ENCODE peak calls at places on chromosomes 1 and 21, in ten cellular contexts. K is upper lobe of right lung, F is suprapubic skin, Y is breast epithelium, P is GM23248, Z is endodermal cell, R is sigmoid colon, U is ascending aorta, B is body of pancreas, M is hepatocyte. E is an unnamed sample.

GRCh38 chr1:223747838-223748335 is 35.5 kb downstream of the CAPN2 start:
- DNase-seq in P (peak; percentile 48), B (peak; percentile 47), K (no peak), M (no peak), U (no peak), F (no peak), Z (no peak), Y (no peak), R (no peak), E (no peak)

GRCh38 chr1:198486903-198487302 is 53.6 kb downstream of the ATP6V1G3 start:
- DNase-seq in F (no peak), M (no peak), P (no peak), B (no peak), R (no peak), Y (no peak), K (no peak), Z (no peak), U (no peak), E (no peak)

GRCh38 chr1:178768423-178768822 is 43.4 kb downstream of the RALGPS2 start:
- DNase-seq in F (no peak), U (no peak), B (no peak), K (no peak), P (peak; percentile 58), Y (no peak), M (no peak), Z (peak; percentile 60), R (no peak), E (no peak)

GRCh38 chr1:236685917-236686814 is at the start of gene ACTN2:
- DNase-seq in F (peak; percentile 61), Y (no peak), K (peak; percentile 77), P (peak; percentile 46), R (peak; percentile 76), M (peak; percentile 86), U (no peak), B (peak; percentile 69), Z (peak; percentile 86), E (no peak)

GRCh38 chr1:27856561-27857343 is 15.6 kb upstream of the THEMIS2 start:
- DNase-seq in F (peak; percentile 47), M (no peak), U (no peak), B (peak; percentile 5), Z (no peak), Y (no peak), R (peak; percentile 60), K (peak; percentile 27), P (no peak), E (no peak)

GRCh38 chr21:45607922-45608295 is 35.6 kb upstream of the PCBP3 start:
- DNase-seq in K (peak; percentile 34), R (no peak), F (peak; percentile 5), Z (peak; percentile 22), M (no peak), P (no peak), Y (peak; percentile 17), B (no peak), U (no peak), E (no peak)

GRCh38 chr1:200445213-200445612 is 35.4 kb upstream of the ZNF281 start:
- DNase-seq in Z (no peak), Y (no peak), M (no peak), R (no peak), P (peak; percentile 75), K (no peak), F (no peak), B (no peak), U (no peak), E (no peak)

GRCh38 chr1:11478571-11479374 is at the start of gene DISP3:
- DNase-seq in R (no peak), Z (peak; percentile 94), P (peak; percentile 57), K (peak; percentile 75), Y (no peak), B (peak; percentile 62), U (no peak), M (peak; percentile 82), F (no peak), E (peak; percentile 77)

GRCh38 chr1:196181594-196181878 is 426.7 kb downstream of the KCNT2 start:
- DNase-seq in Z (no peak), K (no peak), U (no peak), Y (no peak), P (no peak), B (no peak), M (no peak), F (no peak), R (no peak), E (no peak)

GRCh38 chr1:166974647-166975345 is 544 bp downstream of the ILDR2 start:
- DNase-seq in K (no peak), F (no peak), Y (no peak), P (no peak), R (no peak), B (peak; percentile 12), M (no peak), Z (peak; percentile 61), U (no peak), E (no peak)

GRCh38 chr1:165641276-165641987 is 10.4 kb downstream of the MGST3 start:
- DNase-seq in Z (no peak), P (peak; percentile 60), K (no peak), Y (no peak), U (no peak), M (no peak), R (no peak), B (no peak), F (no peak), E (no peak)

GRCh38 chr1:178484698-178485225 is 12.0 kb downstream of the CLEC20A start:
- DNase-seq in Y (no peak), B (no peak), U (no peak), R (no peak), F (no peak), M (no peak), Z (no peak), P (no peak), K (no peak), E (no peak)

GRCh38 chr1:227886993-227887696 is 60.6 kb downstream of the WNT9A start:
- DNase-seq in M (peak; percentile 89), F (peak; percentile 81), K (peak; percentile 73), R (peak; percentile 92), U (no peak), Y (no peak), P (peak; percentile 62), Z (peak; percentile 81), B (peak; percentile 12), E (no peak)

GRCh38 chr1:104921552-104921951 is 1171.9 kb downstream of the AMY1C start:
- DNase-seq in M (no peak), F (no peak), Z (no peak), K (no peak), R (no peak), U (no peak), B (no peak), Y (no peak), P (peak; percentile 0), E (no peak)

GRCh38 chr1:98304888-98305287 is 356.6 kb upstream of the SNX7 start:
- DNase-seq in Z (no peak), U (no peak), B (no peak), Y (no peak), K (no peak), R (no peak), M (no peak), P (no peak), F (no peak), E (no peak)

GRCh38 chr1:44619261-44619900 is 54.9 kb downstream of the TMEM53 start:
- DNase-seq in Y (no peak), P (peak; percentile 91), M (no peak), B (no peak), R (no peak), F (no peak), U (no peak), K (no peak), Z (peak; percentile 62), E (no peak)

GRCh38 chr1:19010503-19010902 is 54.0 kb upstream of the IFFO2 start:
- DNase-seq in F (no peak), K (no peak), R (no peak), M (no peak), Z (no peak), Y (no peak), P (peak; percentile 21), U (no peak), B (peak; percentile 56), E (no peak)

GRCh38 chr1:27144920-27145661 is 9.8 kb downstream of the SLC9A1 start:
- DNase-seq in F (no peak), K (no peak), R (peak; percentile 88), Y (no peak), P (peak; percentile 82), U (no peak), B (no peak), M (no peak), Z (peak; percentile 42), E (no peak)

GRCh38 chr1:183310753-183311465 is 107.3 kb downstream of the NMNAT2 start:
- DNase-seq in P (peak; percentile 32), Z (no peak), Y (no peak), B (peak; percentile 49), U (peak; percentile 39), R (no peak), F (no peak), M (no peak), K (no peak), E (no peak)

GRCh38 chr1:109896681-109897080 is 14.0 kb upstream of the CSF1 start:
- DNase-seq in U (no peak), B (no peak), P (no peak), Z (no peak), F (no peak), M (no peak), K (no peak), Y (no peak), R (no peak), E (no peak)
- H3K4me1 ChIP-seq in U (no peaks in the 10 kb centered on the region), B (peaks cover 17% of the 10 kb centered on the region), P (no peaks in the 10 kb centered on the region), Z (no peaks in the 10 kb centered on the region), F (peaks cover 28% of the 10 kb centered on the region), M (no peaks in the 10 kb centered on the region), K (peaks cover 46% of the 10 kb centered on the region), Y (no peaks in the 10 kb centered on the region), R (peaks cover 5% of the 10 kb centered on the region), E (peaks cover 11% of the 10 kb centered on the region)

GRCh38 chr1:31381394-31382287 is 8.8 kb upstream of the FABP3 start:
- DNase-seq in F (no peak), Y (no peak), B (no peak), K (no peak), M (no peak), P (peak; percentile 45), U (no peak), R (no peak), Z (no peak), E (no peak)
- H3K4me1 ChIP-seq in F (no peaks in the 10 kb centered on the region), Y (peaks cover 4% of the 10 kb centered on the region), B (no peaks in the 10 kb centered on the region), K (no peaks in the 10 kb centered on the region), M (peaks cover 7% of the 10 kb centered on the region), P (peaks cover 6% of the 10 kb centered on the region), U (no peaks in the 10 kb centered on the region), R (no peaks in the 10 kb centered on the region), Z (peaks cover 5% of the 10 kb centered on the region), E (peaks cover 8% of the 10 kb centered on the region)

DNA sequence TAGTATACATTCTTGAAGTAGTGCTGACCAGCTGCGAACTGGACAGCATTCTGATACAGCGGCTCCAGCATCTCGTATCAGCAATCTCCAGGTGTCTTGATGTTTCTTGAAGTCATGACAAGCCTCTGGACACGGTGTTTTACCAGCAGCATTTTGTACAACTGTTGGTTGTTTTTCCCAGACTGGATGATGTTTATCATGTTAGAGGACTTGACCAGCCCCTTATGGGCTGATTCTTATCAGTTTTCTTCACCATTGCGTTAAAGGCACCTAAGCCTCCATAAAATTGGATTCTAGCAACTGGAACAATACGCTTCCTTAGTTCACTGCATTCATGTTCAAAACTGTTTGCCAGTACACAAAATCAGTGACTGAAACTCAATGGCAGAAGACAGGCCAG is 29.1 kb downstream of the CACHD1 start:
- DNase-seq in P (no peak), Z (no peak), Y (no peak), M (no peak), U (no peak), K (no peak), B (no peak), R (no peak), F (no peak), E (no peak)
- H3K4me1 ChIP-seq in P (peaks cover 11% of the 10 kb centered on the region), Z (peaks cover 3% of the 10 kb centered on the region), Y (peaks cover 7% of the 10 kb centered on the region), M (peaks cover 29% of the 10 kb centered on the region), U (no peaks in the 10 kb centered on the region), K (peaks cover 18% of the 10 kb centered on the region), B (peaks cover 14% of the 10 kb centered on the region), R (no peaks in the 10 kb centered on the region), F (peaks cover 33% of the 10 kb centered on the region), E (no peaks in the 10 kb centered on the region)

GRCh38 chr1:9280015-9280860 is 12.5 kb upstream of the SPSB1 start:
- DNase-seq in K (no peak), Z (peak; percentile 71), M (peak; percentile 86), U (no peak), R (peak; percentile 82), F (peak; percentile 83), Y (no peak), B (no peak), P (peak; percentile 99), E (peak; percentile 94)
- H3K4me1 ChIP-seq in K (peaks cover 15% of the 10 kb centered on the region), Z (peaks cover 3% of the 10 kb centered on the region), M (peaks cover 34% of the 10 kb centered on the region), U (peaks cover 15% of the 10 kb centered on the region), R (peaks cover 25% of the 10 kb centered on the region), F (peaks cover 48% of the 10 kb centered on the region), Y (no peaks in the 10 kb centered on the region), B (peaks cover 4% of the 10 kb centered on the region), P (peaks cover 54% of the 10 kb centered on the region), E (peaks cover 21% of the 10 kb centered on the region)

E was measured in RWPE2.